ENCODE peak calls at places on chromosomes 2 and 18, in four cellular contexts. K is tibial nerve; E is CD4-positive, CD25-positive, alpha-beta regulatory T cell; H is CD8-positive, alpha-beta T cell. V is an unnamed sample. For H3K9me3, the result is how much of the 10 kb centered on the place peaks cover.

GRCh38 chr18:62829936-62830335 is 114.6 kb downstream of the PHLPP1 start:
- DNase-seq in K (no peak), E (no peak), H (no peak), V (no peak)

GRCh38 chr2:144703852-144704324 is 184.0 kb upstream of the ZEB2 start:
- DNase-seq in H (no peak), E (no peak), K (peak), V (peak)

GRCh38 chr2:195818521-195818920 is 161.5 kb downstream of the SLC39A10 start:
- DNase-seq in K (no peak), H (no peak), E (no peak), V (peak)

GRCh38 chr2:10414591-10414990 is 33.5 kb downstream of the ODC1 start:
- DNase-seq in K (no peak), E (no peak), H (no peak), V (peak)

GRCh38 chr2:197431858-197432257 is 3.0 kb downstream of the SF3B1 start:
- DNase-seq in K (no peak), H (no peak), E (no peak), V (no peak)

GRCh38 chr2:9145752-9146430 is 60.7 kb upstream of the ASAP2 start:
- DNase-seq in K (no peak), E (no peak), H (no peak), V (no peak)

GRCh38 chr18:6009751-6010150 is 114.4 kb upstream of the TMEM200C start:
- DNase-seq in H (no peak), K (no peak), E (no peak), V (no peak)

GRCh38 chr18:24443870-24444269 is 16.6 kb upstream of the HRH4 start:
- DNase-seq in K (no peak), E (no peak), H (no peak), V (no peak)

GRCh38 chr2:78431241-78431640 is 594.3 kb upstream of the REG3G start:
- DNase-seq in E (no peak), K (no peak), H (no peak), V (no peak)

GRCh38 chr2:207163815-207164747 is 1.7 kb downstream of the KLF7 start:
- DNase-seq in K (peak), H (no peak), E (peak), V (peak)

GRCh38 chr18:9015689-9016088 is 86.8 kb upstream of the NDUFV2 start:
- DNase-seq in E (no peak), H (no peak), K (no peak), V (no peak)

GRCh38 chr18:9016819-9017169 is 85.7 kb upstream of the NDUFV2 start:
- DNase-seq in H (no peak), K (no peak), E (no peak), V (no peak)

GRCh38 chr18:9017900-9018217 is 84.6 kb upstream of the NDUFV2 start:
- DNase-seq in H (no peak), K (no peak), E (no peak), V (no peak)

GRCh38 chr18:9019135-9019534 is 83.4 kb upstream of the NDUFV2 start:
- DNase-seq in H (no peak), K (no peak), E (no peak), V (no peak)

DNA sequence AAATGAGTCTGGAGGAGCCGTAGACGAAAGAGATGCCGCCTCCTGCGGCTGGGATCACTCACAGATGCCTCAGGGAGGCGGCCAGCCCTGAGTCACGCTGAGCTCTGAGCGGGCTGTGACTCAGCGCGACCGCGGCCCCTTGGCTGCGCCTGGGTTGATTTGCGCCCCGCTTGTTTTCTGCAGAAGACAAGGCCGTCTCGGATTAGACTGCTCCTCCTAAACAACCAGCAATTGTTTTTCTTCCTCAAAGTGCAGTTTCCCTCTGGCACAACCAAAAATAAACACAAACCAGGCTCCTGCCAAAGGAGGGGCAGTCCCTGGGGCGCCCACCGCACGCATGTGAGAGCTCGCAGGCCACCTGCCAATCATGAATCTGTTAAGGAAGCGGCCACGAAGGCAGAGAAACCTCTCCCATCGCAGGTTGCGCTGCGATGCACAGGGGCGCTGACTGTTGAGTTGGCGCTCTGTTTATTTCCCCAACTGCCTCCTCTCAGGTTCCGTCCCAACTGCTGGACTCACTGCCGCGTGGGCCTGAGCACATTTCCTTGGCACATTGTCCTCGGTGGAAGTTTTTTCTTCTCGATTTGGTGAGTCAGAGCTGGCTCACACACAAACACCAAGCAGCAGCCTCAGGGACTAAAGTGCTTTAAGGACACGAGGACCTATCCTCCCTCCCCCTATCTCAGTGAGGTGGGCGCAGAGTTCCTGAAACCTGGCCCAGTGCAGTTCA is 85.2 kb upstream of the NDUFV2 start:
- DNase-seq in K (peak), H (no peak), E (peak), V (peak)
- H3K4me3 ChIP-seq in K (no peak), H (peak), E (no peak), V (peak)

DNA sequence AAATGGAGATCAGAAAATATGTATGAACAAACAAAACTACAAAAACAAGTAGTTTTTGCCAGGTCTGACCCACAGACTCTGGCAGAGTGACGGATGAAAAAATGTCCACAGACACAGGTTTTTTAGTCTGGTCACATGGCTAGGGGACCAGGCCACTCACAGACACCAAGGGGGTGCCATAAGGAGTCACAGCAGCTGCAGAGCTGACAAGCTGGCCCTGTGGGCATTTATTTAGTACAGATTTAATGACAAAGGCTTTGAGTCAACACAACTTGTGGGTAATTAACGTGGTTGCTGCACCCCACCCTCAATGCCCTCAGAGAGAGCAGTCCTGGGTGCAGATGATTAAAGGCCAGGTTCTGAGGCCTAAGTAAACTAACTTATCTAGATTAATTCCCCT is 76.0 kb downstream of the SH3YL1 start:
- DNase-seq in H (no peak), K (no peak), E (no peak), V (no peak)
- H3K9me3 ChIP-seq in H (under half), K (under half), E (under half), V (under half)

DNA sequence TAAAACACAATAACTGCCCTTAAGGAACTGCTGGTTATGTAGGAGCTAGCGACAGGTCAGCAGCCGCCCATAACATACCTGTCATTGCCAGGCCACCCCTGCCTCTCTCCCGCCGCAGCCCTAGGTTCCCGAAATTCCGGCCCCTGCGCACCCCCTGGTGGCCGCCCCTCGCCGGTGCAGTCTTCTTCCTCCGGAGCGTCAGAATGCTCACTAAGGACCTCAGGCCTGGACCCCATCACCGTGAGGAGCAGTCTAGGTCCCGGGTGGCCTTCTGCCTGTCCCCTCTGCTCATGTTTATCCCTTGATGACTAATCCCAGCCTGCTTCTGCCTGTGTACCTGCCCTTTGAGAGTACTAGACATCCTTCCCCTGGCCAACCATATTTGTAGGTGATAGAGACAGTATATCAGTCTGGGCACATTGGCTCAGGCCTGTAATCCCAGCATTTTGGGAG is 115.7 kb upstream of the SLC1A4 start:
- DNase-seq in E (peak), H (peak), K (peak), V (peak)
- H3K4me3 ChIP-seq in E (peak), H (no peak), K (no peak), V (no peak)

DNA sequence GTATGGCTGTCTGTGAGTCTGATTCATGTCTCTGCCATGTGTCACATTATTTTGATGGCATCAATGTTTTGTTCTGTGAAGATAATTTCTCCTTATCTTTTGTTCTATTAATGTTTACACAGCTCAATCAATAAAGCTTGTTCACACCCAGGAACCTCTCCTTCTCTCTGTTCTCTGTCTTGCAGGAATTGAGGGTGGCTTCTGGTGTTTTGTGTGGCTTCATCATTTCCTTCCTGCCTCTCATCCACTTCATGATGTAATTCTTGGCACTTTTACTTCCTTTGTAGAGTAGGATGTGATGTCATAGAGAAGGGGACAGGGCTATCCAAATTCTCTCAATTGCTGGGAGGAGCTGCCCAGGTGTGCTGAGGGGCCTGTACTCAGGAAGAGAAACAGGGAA is 27.2 kb downstream of the ASXL3 start:
- DNase-seq in H (no peak), E (no peak), K (no peak), V (no peak)
- H3K9me3 ChIP-seq in H (under half), E (under half), K (under half), V (under half)

GRCh38 chr2:235330775-235331438 is 162.9 kb upstream of the AGAP1 start:
- DNase-seq in E (no peak), H (no peak), K (no peak), V (peak)

GRCh38 chr2:235328991-235329390 is 164.9 kb upstream of the AGAP1 start:
- DNase-seq in E (no peak), K (no peak), H (no peak), V (no peak)

GRCh38 chr2:235320341-235320740 is 173.5 kb upstream of the AGAP1 start:
- DNase-seq in H (no peak), K (no peak), E (no peak), V (no peak)

GRCh38 chr2:235324324-235324723 is 169.5 kb upstream of the AGAP1 start:
- DNase-seq in E (no peak), H (no peak), K (no peak), V (no peak)

GRCh38 chr2:235325126-235325525 is 168.7 kb upstream of the AGAP1 start:
- DNase-seq in H (no peak), K (no peak), E (no peak), V (no peak)
- H3K4me3 ChIP-seq in H (no peak), K (no peak), E (no peak), V (no peak)

GRCh38 chr2:109444916-109445315 is 168.8 kb downstream of the SEPTIN10 start:
- DNase-seq in K (no peak), E (no peak), H (no peak), V (no peak)
- H3K9me3 ChIP-seq in K (under half), E (under half), H (under half), V (under half)

GRCh38 chr2:110702981-110703380 is 25.1 kb upstream of the BUB1 start:
- DNase-seq in K (no peak), H (no peak), E (no peak), V (no peak)

GRCh38 chr2:110708455-110708854 is 23.9 kb upstream of the ACOXL start:
- DNase-seq in E (no peak), H (no peak), K (no peak), V (no peak)

DNA sequence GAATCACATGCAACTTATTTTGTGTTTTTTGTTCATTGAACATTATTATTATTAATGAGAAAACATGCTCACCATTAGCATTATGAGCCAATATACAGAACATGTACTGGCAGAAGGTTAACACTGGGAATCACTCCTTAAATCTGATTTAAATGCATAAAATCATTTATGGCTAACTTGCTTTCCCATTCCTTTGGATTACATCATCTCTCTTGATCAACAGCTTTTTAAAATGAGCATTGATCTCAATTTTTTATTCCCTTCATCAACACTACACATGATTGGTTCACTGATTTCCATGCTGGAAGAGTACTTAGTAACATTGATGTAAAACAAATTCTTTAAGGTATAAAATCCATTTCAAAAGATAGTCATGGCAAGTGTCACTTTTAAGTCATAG is 24.7 kb upstream of the BUB1 start:
- DNase-seq in H (no peak), E (no peak), K (no peak), V (no peak)
- H3K4me3 ChIP-seq in H (no peak), E (no peak), K (no peak), V (no peak)